ENCODE peak calls at places on chromosomes 3 and 15, in seven cellular contexts. H, Z, A, M, I, Y and E are unnamed samples.

GRCh38 chr3:185312006-185312405 is 50.9 kb upstream of the MAP3K13 start:
- DNase-seq in A (no peak), H (no peak), Z (no peak), I (no peak), M (peak), Y (no peak), E (no peak)

GRCh38 chr3:182617511-182617910 is 175.8 kb upstream of the ATP11B start:
- DNase-seq in H (no peak), M (no peak), I (no peak), Z (no peak), A (no peak), Y (no peak), E (no peak)

GRCh38 chr15:66405605-66406004 is 18.9 kb downstream of the MAP2K1 start:
- DNase-seq in Y (no peak), M (no peak), I (no peak), H (no peak), Z (peak), A (no peak), E (no peak)

GRCh38 chr15:82933576-82933975 is 18.9 kb downstream of the HOMER2 start:
- DNase-seq in H (no peak), M (no peak), A (no peak), Z (no peak), Y (no peak), I (no peak), E (no peak)

GRCh38 chr3:165839296-165840076 is 2.3 kb upstream of the BCHE start:
- DNase-seq in Y (no peak), Z (no peak), I (peak), M (no peak), A (no peak), H (no peak), E (no peak)

GRCh38 chr15:40307421-40308165 is at the start of gene PLCB2:
- DNase-seq in Z (no peak), M (peak), A (no peak), H (no peak), I (peak), Y (peak), E (peak)

GRCh38 chr3:51340989-51341636 is 44.0 kb upstream of the MANF start:
- DNase-seq in H (peak), A (no peak), Z (no peak), Y (no peak), M (no peak), I (no peak), E (peak)

GRCh38 chr3:129051776-129052400 is 8.7 kb upstream of the GP9 start:
- DNase-seq in A (no peak), M (no peak), Z (peak), I (no peak), H (no peak), Y (no peak), E (no peak)

GRCh38 chr3:13338231-13338630 is 81.9 kb downstream of the NUP210 start:
- DNase-seq in H (no peak), Y (no peak), Z (no peak), M (no peak), I (no peak), A (no peak), E (no peak)

GRCh38 chr3:143207338-143207961 is 87.9 kb downstream of the CHST2 start:
- DNase-seq in Z (peak), I (peak), A (peak), Y (no peak), M (no peak), H (no peak), E (no peak)

GRCh38 chr3:184899953-184900595 is 88.1 kb downstream of the VPS8 start:
- DNase-seq in H (no peak), Z (no peak), Y (no peak), I (peak), A (no peak), M (no peak), E (no peak)

GRCh38 chr3:148372476-148372875 is 325.2 kb upstream of the AGTR1 start:
- DNase-seq in M (no peak), A (no peak), I (no peak), H (no peak), Y (no peak), Z (no peak), E (no peak)

GRCh38 chr3:88150771-88151170 is 1.0 kb downstream of the C3orf38 start:
- DNase-seq in I (no peak), M (no peak), Z (no peak), H (no peak), A (no peak), Y (no peak), E (no peak)

GRCh38 chr3:136018876-136019275 is 53.3 kb downstream of the PPP2R3A start:
- DNase-seq in Y (no peak), A (peak), M (no peak), I (no peak), H (peak), Z (no peak), E (no peak)